ENCODE peak calls at places on chromosomes 4 and X, in eight cellular contexts. Z is NCI-H345; Q is ELF-1; I is NCI-H1105 treated with DMSO at 0.1 percent for 48 hours; C is stimulated activated CD8-positive, alpha-beta memory T cell treated with anti-CD3 and anti-CD28 coated beads, Interleukin-7, amount 100 ng/mL, for 24 hours; U is AG09309; F is activated T-helper 9 cell treated with anti-CD3 and anti-CD28 coated beads, Interleukin-2, amount 50 U/mL, for 16 hours; Y is fibroblast of pulmonary artery. B is an unnamed sample.

GRCh38 chrX:117977521-117977920 is 139.1 kb downstream of the KLHL13 start:
- DNase-seq in Z (no peak), Q (no peak), I (no peak), C (no peak), U (no peak), F (no peak), Y (no peak), B (no peak)

GRCh38 chr4:105698607-105699006 is 9.9 kb downstream of the INTS12 start:
- DNase-seq in Z (no peak), Q (no peak), I (no peak), C (no peak), U (no peak), F (no peak), Y (no peak), B (no peak)

GRCh38 chrX:22800360-22800759 is 199.4 kb upstream of the DDX53 start:
- DNase-seq in Z (no peak), Q (peak; percentile 24), I (no peak), C (no peak), U (peak; percentile 72), F (no peak), Y (peak; percentile 93), B (peak; percentile 86)

GRCh38 chr4:168575473-168575872 is 78.6 kb downstream of the PALLD start:
- DNase-seq in Z (no peak), Q (no peak), I (no peak), C (no peak), U (no peak), F (no peak), Y (no peak), B (no peak)

GRCh38 chr4:22410645-22411247 is 105.1 kb downstream of the ADGRA3 start:
- DNase-seq in Z (no peak), Q (no peak), I (peak; percentile 37), C (no peak), U (no peak), F (no peak), Y (peak; percentile 36), B (no peak)

GRCh38 chr4:3201718-3202702 is 46.9 kb upstream of the MSANTD1 start:
- DNase-seq in Z (no peak), Q (no peak), I (no peak), C (peak; percentile 33), U (no peak), F (peak; percentile 15), Y (no peak), B (peak; percentile 37)

GRCh38 chr4:3868146-3868840 is 102.1 kb downstream of the ADRA2C start:
- DNase-seq in Z (no peak), Q (peak; percentile 98), I (no peak), C (no peak), U (no peak), F (no peak), Y (no peak), B (peak; percentile 26)

GRCh38 chrX:38400401-38400910 is 48.1 kb downstream of the OTC start:
- DNase-seq in Z (no peak), Q (peak; percentile 29), I (no peak), C (no peak), U (no peak), F (no peak), Y (no peak), B (no peak)

GRCh38 chr4:952881-953573 is 20.3 kb downstream of the DGKQ start:
- DNase-seq in Z (no peak), Q (no peak), I (no peak), C (no peak), U (no peak), F (no peak), Y (no peak), B (no peak)

GRCh38 chr4:2666722-2667247 is 89.4 kb downstream of the TNIP2 start:
- DNase-seq in Z (no peak), Q (no peak), I (no peak), C (no peak), U (no peak), F (no peak), Y (no peak), B (no peak)

GRCh38 chr4:98504091-98504490 is 154.3 kb downstream of the TSPAN5 start:
- DNase-seq in Z (no peak), Q (no peak), I (no peak), C (no peak), U (no peak), F (no peak), Y (no peak), B (no peak)

GRCh38 chr4:153947998-153948397 is 159.1 kb upstream of the SFRP2 start:
- DNase-seq in Z (no peak), Q (no peak), I (no peak), C (no peak), U (no peak), F (no peak), Y (no peak), B (no peak)

GRCh38 chr4:20462426-20463175 is 210.9 kb downstream of the SLIT2 start:
- DNase-seq in Z (no peak), Q (no peak), I (no peak), C (no peak), U (no peak), F (no peak), Y (no peak), B (peak; percentile 4)

GRCh38 chr4:104420766-104421165 is 73.9 kb downstream of the CXXC4 start:
- DNase-seq in Z (no peak), Q (no peak), I (no peak), C (no peak), U (no peak), F (no peak), Y (no peak), B (peak; percentile 35)

B was measured in astrocyte of the hippocampus.